ENCODE peak calls at places on chromosomes 16 and 17, in eight cellular contexts. N is GM12878; B is heart left ventricle; V is uterus; T is CD4-positive, alpha-beta T cell; X is adrenal gland; L is thoracic aorta; K is coronary artery. M is an unnamed sample.

GRCh38 chr16:29983420-29984136 is 9.9 kb downstream of the TAOK2 start:
- DNase-seq in V (no peak), K (no peak), L (no peak), T (no peak), N (no peak), X (no peak), B (no peak), M (no peak)

GRCh38 chr17:42518755-42519545 is 17.1 kb upstream of the NAGLU start:
- DNase-seq in V (peak; percentile 75), N (no peak), T (no peak), L (no peak), B (peak; percentile 73), X (peak; percentile 77), K (peak; percentile 76), M (peak; percentile 90)

GRCh38 chr16:3094289-3095027 is 4.6 kb downstream of the ZSCAN10 start:
- DNase-seq in K (no peak), B (no peak), N (no peak), V (no peak), T (peak; percentile 45), X (peak; percentile 76), L (no peak), M (peak; percentile 80)

GRCh38 chr16:26963109-26963508 is 103.6 kb upstream of the C16orf82 start:
- DNase-seq in N (no peak), V (no peak), K (no peak), B (no peak), T (no peak), X (peak; percentile 55), L (no peak), M (no peak)

GRCh38 chr17:72438783-72439182 is 318.0 kb downstream of the SOX9 start:
- DNase-seq in B (no peak), T (no peak), V (no peak), N (no peak), L (no peak), K (no peak), X (no peak), M (no peak)

GRCh38 chr17:7179317-7180254 is at the start of gene ASGR1:
- DNase-seq in L (no peak), B (no peak), V (no peak), N (no peak), T (no peak), X (no peak), K (no peak), M (no peak)

GRCh38 chr17:50361561-50362480 is 11.2 kb downstream of the MRPL27 start:
- DNase-seq in K (no peak), T (peak; percentile 46), V (no peak), N (no peak), L (no peak), B (no peak), X (peak; percentile 85), M (peak; percentile 52)

GRCh38 chr17:77279448-77280303 is 138.9 kb downstream of the SEC14L1 start:
- DNase-seq in L (no peak), T (no peak), B (no peak), K (no peak), V (no peak), X (peak; percentile 55), N (no peak), M (no peak)

GRCh38 chr16:4298761-4299522 is 16.9 kb upstream of the GLIS2 start:
- DNase-seq in B (peak; percentile 80), L (no peak), T (no peak), N (no peak), V (peak; percentile 78), K (no peak), X (peak; percentile 81), M (no peak)

GRCh38 chr16:2341456-2342447 is 1.2 kb upstream of the ABCA3 start:
- DNase-seq in T (no peak), B (no peak), N (no peak), V (peak; percentile 30), X (no peak), L (no peak), K (no peak), M (no peak)

GRCh38 chr16:7304257-7304656 is 28.4 kb upstream of the RBFOX1 start:
- DNase-seq in L (no peak), X (no peak), N (no peak), V (no peak), T (no peak), B (no peak), K (no peak), M (no peak)

GRCh38 chr17:67411396-67411795 is 34.3 kb downstream of the PITPNC1 start:
- DNase-seq in T (no peak), N (no peak), B (no peak), X (peak; percentile 41), L (no peak), K (no peak), V (no peak), M (no peak)

GRCh38 chr16:59540621-59541020 is 806.5 kb upstream of the GOT2 start:
- DNase-seq in X (no peak), V (no peak), B (no peak), T (no peak), K (no peak), N (no peak), L (no peak), M (no peak)

GRCh38 chr16:88073201-88073721 is 122.0 kb downstream of the BANP start:
- DNase-seq in N (no peak), L (no peak), B (no peak), T (no peak), X (no peak), V (no peak), K (no peak), M (peak; percentile 38)

GRCh38 chr16:19348578-19349315 is 63.2 kb downstream of the CLEC19A start:
- DNase-seq in L (no peak), V (no peak), K (no peak), T (no peak), N (no peak), X (peak; percentile 54), B (no peak), M (no peak)

GRCh38 chr17:47119746-47120520 is 69.2 kb downstream of the CDC27 start:
- DNase-seq in T (no peak), K (no peak), V (no peak), N (no peak), B (no peak), L (no peak), X (no peak), M (no peak)

GRCh38 chr17:47120521-47121095 is 68.5 kb downstream of the CDC27 start:
- DNase-seq in V (no peak), B (no peak), T (no peak), X (no peak), L (no peak), N (no peak), K (no peak), M (no peak)

DNA sequence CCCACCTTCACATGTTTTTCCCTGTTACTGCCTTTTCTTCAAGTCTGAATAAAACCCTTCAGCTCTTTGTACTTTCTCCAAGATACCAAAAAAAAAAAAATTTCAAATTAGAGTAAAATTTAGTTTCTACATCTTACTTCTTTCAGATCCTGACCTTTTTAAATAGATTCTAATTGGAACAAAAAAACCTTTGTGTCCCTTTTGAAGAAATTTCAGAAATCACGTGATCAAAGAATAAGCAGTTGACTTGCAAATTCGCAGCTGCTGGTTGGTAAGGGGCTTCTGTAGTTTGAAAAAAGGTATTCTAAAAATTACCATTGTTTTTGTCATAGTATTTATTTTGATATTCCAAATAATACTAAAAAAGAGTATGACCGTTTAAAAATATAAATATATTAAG is 71.7 kb downstream of the CDC27 start:
- DNase-seq in N (no peak), L (no peak), K (no peak), V (no peak), T (no peak), X (no peak), B (no peak), M (no peak)
- H3K27ac ChIP-seq in N (no peak overlapping the region), L (no peak overlapping the region), K (no peak overlapping the region), V (no peak overlapping the region), T (no peak overlapping the region), X (no peak overlapping the region), B (no peak overlapping the region), M (no peak overlapping the region)

DNA sequence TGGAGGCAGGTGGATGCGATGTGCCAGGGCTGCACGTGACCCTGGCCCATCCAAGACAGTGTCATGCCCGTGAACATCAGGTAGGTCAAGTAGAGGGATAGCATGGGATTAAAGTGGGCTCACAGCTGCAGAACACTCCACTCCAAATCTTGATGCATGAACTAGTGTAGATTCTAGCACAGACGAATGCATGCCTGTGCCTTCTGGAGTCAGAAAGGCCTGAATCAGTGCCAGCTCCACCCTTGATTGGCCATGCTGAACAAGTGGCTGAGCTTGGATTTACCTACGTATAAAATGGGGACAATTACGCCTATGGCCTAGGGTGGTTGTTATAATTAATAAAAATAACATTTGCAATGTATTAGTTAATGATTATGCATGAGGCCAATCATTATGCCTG is 10.6 kb downstream of the IRX3 start:
- DNase-seq in B (no peak), L (no peak), X (no peak), V (no peak), K (peak; percentile 11), N (no peak), T (no peak), M (peak; percentile 15)
- H3K27ac ChIP-seq in B (no peak overlapping the region), L (no peak overlapping the region), X (no peak overlapping the region), V (no peak overlapping the region), K (no peak overlapping the region), N (no peak overlapping the region), T (no peak overlapping the region), M (no peak overlapping the region)

GRCh38 chr17:10033982-10034381 is 128.9 kb upstream of the RCVRN start:
- DNase-seq in V (no peak), K (peak; percentile 75), B (no peak), T (no peak), L (no peak), X (no peak), N (no peak), M (no peak)
- H3K27ac ChIP-seq in V (no peak overlapping the region), K (peak overlapping the region; percentile 89), B (peak overlapping the region; percentile 89), T (no peak overlapping the region), L (no peak overlapping the region), X (peak overlapping the region; percentile 80), N (peak overlapping the region; percentile 43), M (no peak overlapping the region)

GRCh38 chr16:68292425-68292824 is 18.3 kb downstream of the SLC7A6OS start:
- DNase-seq in V (no peak), K (no peak), B (no peak), T (no peak), X (no peak), N (no peak), L (no peak), M (no peak)

GRCh38 chr16:68289621-68290329 is 21.0 kb downstream of the SLC7A6OS start:
- DNase-seq in V (no peak), B (no peak), N (peak; percentile 77), K (no peak), L (no peak), X (no peak), T (no peak), M (no peak)

GRCh38 chr16:68289202-68289601 is 21.5 kb downstream of the SLC7A6OS start:
- DNase-seq in X (no peak), T (no peak), L (no peak), N (no peak), B (no peak), K (no peak), V (no peak), M (no peak)

GRCh38 chr16:68291227-68291626 is 19.5 kb downstream of the SLC7A6OS start:
- DNase-seq in T (no peak), X (no peak), V (no peak), B (no peak), N (no peak), L (no peak), K (no peak), M (no peak)

DNA sequence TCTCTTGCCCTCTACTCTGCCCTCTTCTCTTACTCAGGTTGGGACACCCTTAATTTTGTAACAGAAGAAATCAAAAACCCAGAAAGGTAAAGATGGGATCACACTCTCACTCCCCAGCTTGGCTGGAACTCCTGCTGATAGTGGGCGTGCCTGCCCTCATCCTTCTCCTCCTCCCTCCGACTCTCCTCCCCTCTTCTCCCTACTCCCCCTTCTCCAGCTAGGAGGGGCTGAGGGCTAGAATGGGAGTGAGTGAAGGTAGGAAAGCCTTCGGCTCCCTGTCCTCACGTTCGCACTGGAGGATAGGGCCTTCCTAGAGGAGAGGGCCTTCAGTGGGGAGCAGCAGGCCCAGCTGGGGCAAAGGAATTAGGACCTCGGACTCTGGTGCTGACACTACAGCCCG is 20.3 kb downstream of the SLC7A6OS start:
- DNase-seq in B (no peak), X (no peak), L (no peak), K (no peak), N (no peak), T (no peak), V (no peak), M (no peak)
- H3K27ac ChIP-seq in B (peak overlapping the region; percentile 83), X (peak overlapping the region; percentile 62), L (peak overlapping the region; percentile 79), K (peak overlapping the region; percentile 52), N (peak overlapping the region; percentile 70), T (peak overlapping the region; percentile 74), V (peak overlapping the region; percentile 54), M (peak overlapping the region; percentile 12)